ENCODE peak calls at places on chromosomes 3 and 15, in ten cellular contexts. One of them, this sample, is unnamed. For H3K4me1, the result is how much of the 10 kb centered on the place peaks cover.

GRCh38 chr15:69685524-69686452 is 233.2 kb downstream of the RPLP1 start:
- DNase-seq in fibroblast of lung: no peak
- DNase-seq in MM.1S: no peak
- DNase-seq in lung: peak
- DNase-seq in lower lobe of right lung: peak
- DNase-seq in esophagus squamous epithelium: no peak
- DNase-seq in psoas muscle: no peak
- DNase-seq in heart left ventricle: no peak
- DNase-seq in astrocyte: no peak
- DNase-seq in mucosa of descending colon: no peak
- DNase-seq in this sample: no peak

GRCh38 chr3:46350262-46350565 is 3.7 kb upstream of the CCR2 start:
- DNase-seq in mucosa of descending colon: no peak
- DNase-seq in fibroblast of lung: no peak
- DNase-seq in MM.1S: peak
- DNase-seq in psoas muscle: no peak
- DNase-seq in lower lobe of right lung: no peak
- DNase-seq in heart left ventricle: no peak
- DNase-seq in astrocyte: no peak
- DNase-seq in lung: no peak
- DNase-seq in esophagus squamous epithelium: no peak
- DNase-seq in this sample: no peak

GRCh38 chr15:87851497-87851896 is 405.0 kb downstream of the NTRK3 start:
- DNase-seq in mucosa of descending colon: no peak
- DNase-seq in heart left ventricle: peak
- DNase-seq in lung: no peak
- DNase-seq in MM.1S: no peak
- DNase-seq in fibroblast of lung: no peak
- DNase-seq in esophagus squamous epithelium: no peak
- DNase-seq in astrocyte: no peak
- DNase-seq in lower lobe of right lung: no peak
- DNase-seq in psoas muscle: no peak
- DNase-seq in this sample: no peak

GRCh38 chr3:129195731-129196256 is 12.1 kb upstream of the CNBP start:
- DNase-seq in esophagus squamous epithelium: no peak
- DNase-seq in MM.1S: peak
- DNase-seq in psoas muscle: peak
- DNase-seq in lower lobe of right lung: no peak
- DNase-seq in lung: peak
- DNase-seq in fibroblast of lung: peak
- DNase-seq in astrocyte: peak
- DNase-seq in heart left ventricle: peak
- DNase-seq in mucosa of descending colon: no peak
- DNase-seq in this sample: no peak

GRCh38 chr3:190001426-190001825 is 119.3 kb downstream of the P3H2 start:
- DNase-seq in MM.1S: no peak
- DNase-seq in heart left ventricle: no peak
- DNase-seq in lung: no peak
- DNase-seq in mucosa of descending colon: no peak
- DNase-seq in psoas muscle: no peak
- DNase-seq in astrocyte: no peak
- DNase-seq in lower lobe of right lung: no peak
- DNase-seq in fibroblast of lung: peak
- DNase-seq in esophagus squamous epithelium: no peak
- DNase-seq in this sample: no peak

GRCh38 chr15:31324739-31325431 is 1.8 kb upstream of the KLF13 start:
- DNase-seq in MM.1S: no peak
- DNase-seq in heart left ventricle: peak
- DNase-seq in mucosa of descending colon: no peak
- DNase-seq in esophagus squamous epithelium: no peak
- DNase-seq in astrocyte: no peak
- DNase-seq in fibroblast of lung: no peak
- DNase-seq in psoas muscle: no peak
- DNase-seq in lung: no peak
- DNase-seq in lower lobe of right lung: no peak
- DNase-seq in this sample: no peak

GRCh38 chr3:14962762-14963161 is 15.4 kb downstream of the NR2C2 start:
- DNase-seq in mucosa of descending colon: no peak
- DNase-seq in lower lobe of right lung: no peak
- DNase-seq in heart left ventricle: no peak
- DNase-seq in fibroblast of lung: peak
- DNase-seq in astrocyte: peak
- DNase-seq in MM.1S: no peak
- DNase-seq in esophagus squamous epithelium: no peak
- DNase-seq in psoas muscle: no peak
- DNase-seq in lung: no peak
- DNase-seq in this sample: no peak

GRCh38 chr15:100947760-100948429 is 28.7 kb downstream of the LRRK1 start:
- DNase-seq in psoas muscle: no peak
- DNase-seq in lung: no peak
- DNase-seq in astrocyte: no peak
- DNase-seq in esophagus squamous epithelium: no peak
- DNase-seq in heart left ventricle: no peak
- DNase-seq in mucosa of descending colon: no peak
- DNase-seq in fibroblast of lung: no peak
- DNase-seq in lower lobe of right lung: no peak
- DNase-seq in MM.1S: no peak
- DNase-seq in this sample: no peak

GRCh38 chr15:60804551-60804950 is 325.6 kb upstream of the ICE2 start:
- DNase-seq in lung: no peak
- DNase-seq in psoas muscle: no peak
- DNase-seq in esophagus squamous epithelium: no peak
- DNase-seq in mucosa of descending colon: no peak
- DNase-seq in heart left ventricle: no peak
- DNase-seq in MM.1S: no peak
- DNase-seq in astrocyte: no peak
- DNase-seq in fibroblast of lung: no peak
- DNase-seq in lower lobe of right lung: no peak
- DNase-seq in this sample: no peak
- H3K4me1 ChIP-seq in lung: under half
- H3K4me1 ChIP-seq in psoas muscle: under half
- H3K4me1 ChIP-seq in esophagus squamous epithelium: under half
- H3K4me1 ChIP-seq in mucosa of descending colon: under half
- H3K4me1 ChIP-seq in heart left ventricle: under half
- H3K4me1 ChIP-seq in MM.1S: under half
- H3K4me1 ChIP-seq in astrocyte: under half
- H3K4me1 ChIP-seq in fibroblast of lung: under half
- H3K4me1 ChIP-seq in lower lobe of right lung: under half
- H3K4me1 ChIP-seq in this sample: under half

GRCh38 chr3:153291052-153291689 is 129.1 kb downstream of the RAP2B start:
- DNase-seq in psoas muscle: no peak
- DNase-seq in lower lobe of right lung: no peak
- DNase-seq in fibroblast of lung: peak
- DNase-seq in esophagus squamous epithelium: no peak
- DNase-seq in lung: no peak
- DNase-seq in heart left ventricle: no peak
- DNase-seq in MM.1S: peak
- DNase-seq in mucosa of descending colon: no peak
- DNase-seq in astrocyte: no peak
- DNase-seq in this sample: peak

GRCh38 chr3:153289334-153289808 is 127.3 kb downstream of the RAP2B start:
- DNase-seq in MM.1S: peak
- DNase-seq in lung: no peak
- DNase-seq in psoas muscle: no peak
- DNase-seq in lower lobe of right lung: no peak
- DNase-seq in astrocyte: peak
- DNase-seq in heart left ventricle: no peak
- DNase-seq in esophagus squamous epithelium: no peak
- DNase-seq in mucosa of descending colon: no peak
- DNase-seq in fibroblast of lung: peak
- DNase-seq in this sample: no peak

GRCh38 chr3:153293222-153293621 is 131.2 kb downstream of the RAP2B start:
- DNase-seq in mucosa of descending colon: no peak
- DNase-seq in lung: no peak
- DNase-seq in heart left ventricle: no peak
- DNase-seq in esophagus squamous epithelium: no peak
- DNase-seq in astrocyte: peak
- DNase-seq in psoas muscle: no peak
- DNase-seq in fibroblast of lung: peak
- DNase-seq in lower lobe of right lung: no peak
- DNase-seq in MM.1S: no peak
- DNase-seq in this sample: no peak

GRCh38 chr3:153287017-153287416 is 125.0 kb downstream of the RAP2B start:
- DNase-seq in esophagus squamous epithelium: no peak
- DNase-seq in MM.1S: no peak
- DNase-seq in astrocyte: no peak
- DNase-seq in mucosa of descending colon: no peak
- DNase-seq in heart left ventricle: no peak
- DNase-seq in lung: no peak
- DNase-seq in psoas muscle: no peak
- DNase-seq in lower lobe of right lung: no peak
- DNase-seq in fibroblast of lung: no peak
- DNase-seq in this sample: no peak

DNA sequence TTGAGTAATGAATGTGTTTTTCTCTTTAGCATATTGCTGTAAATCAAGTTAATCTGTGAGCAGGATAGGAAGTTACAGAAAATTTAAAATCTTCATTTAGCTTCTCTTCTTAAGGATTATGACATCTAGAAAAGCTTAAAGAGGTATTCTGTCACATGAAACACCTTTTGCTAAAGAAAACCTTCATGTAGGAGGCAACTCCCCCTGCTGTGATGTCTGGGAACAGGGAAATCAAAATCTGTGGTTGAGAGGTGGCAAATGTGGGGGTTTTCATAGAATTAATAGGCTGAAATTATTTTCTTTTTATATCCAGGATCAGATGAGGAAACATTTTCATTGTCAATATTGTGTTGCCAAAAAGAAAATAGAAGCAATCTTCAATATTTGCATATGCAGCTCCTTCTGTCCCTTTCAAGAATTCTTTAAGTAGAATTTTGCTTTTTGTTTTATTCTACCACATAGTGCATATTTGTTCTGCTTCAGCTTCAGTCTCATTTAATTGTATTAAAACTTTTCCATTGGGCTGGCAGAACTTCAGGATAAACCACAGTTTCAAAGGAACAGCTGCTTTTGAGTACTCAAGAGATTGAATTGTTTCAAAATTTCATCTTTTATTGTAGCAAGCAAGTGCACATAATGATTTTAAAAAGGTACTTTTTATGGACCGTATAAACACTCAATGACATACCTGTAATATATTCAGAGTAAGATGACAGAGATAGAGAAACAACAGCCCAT is 128.4 kb downstream of the RAP2B start:
- DNase-seq in psoas muscle: no peak
- DNase-seq in lower lobe of right lung: no peak
- DNase-seq in mucosa of descending colon: no peak
- DNase-seq in astrocyte: no peak
- DNase-seq in esophagus squamous epithelium: no peak
- DNase-seq in heart left ventricle: no peak
- DNase-seq in fibroblast of lung: no peak
- DNase-seq in MM.1S: peak
- DNase-seq in lung: no peak
- DNase-seq in this sample: no peak
- TF ChIP-seq CTCF in psoas muscle: no peak
- TF ChIP-seq CTCF in lower lobe of right lung: peak
- TF ChIP-seq CTCF in mucosa of descending colon: no peak
- TF ChIP-seq CTCF in astrocyte: peak
- TF ChIP-seq CTCF in esophagus squamous epithelium: peak
- TF ChIP-seq CTCF in heart left ventricle: peak
- TF ChIP-seq CTCF in fibroblast of lung: peak
- TF ChIP-seq CTCF in MM.1S: peak
- TF ChIP-seq CTCF in lung: no peak
- TF ChIP-seq CTCF in this sample: peak

GRCh38 chr15:67882487-67883227 is 42.8 kb upstream of the RNU6-1 start:
- DNase-seq in heart left ventricle: no peak
- DNase-seq in MM.1S: no peak
- DNase-seq in lower lobe of right lung: no peak
- DNase-seq in esophagus squamous epithelium: no peak
- DNase-seq in psoas muscle: no peak
- DNase-seq in mucosa of descending colon: no peak
- DNase-seq in lung: no peak
- DNase-seq in astrocyte: no peak
- DNase-seq in fibroblast of lung: no peak
- DNase-seq in this sample: no peak

GRCh38 chr15:67884514-67885225 is 44.8 kb upstream of the RNU6-1 start:
- DNase-seq in fibroblast of lung: peak
- DNase-seq in psoas muscle: peak
- DNase-seq in mucosa of descending colon: peak
- DNase-seq in lower lobe of right lung: peak
- DNase-seq in esophagus squamous epithelium: no peak
- DNase-seq in heart left ventricle: peak
- DNase-seq in MM.1S: peak
- DNase-seq in lung: peak
- DNase-seq in astrocyte: peak
- DNase-seq in this sample: peak

GRCh38 chr15:67884009-67884408 is 44.2 kb upstream of the RNU6-1 start:
- DNase-seq in fibroblast of lung: no peak
- DNase-seq in psoas muscle: no peak
- DNase-seq in mucosa of descending colon: no peak
- DNase-seq in astrocyte: no peak
- DNase-seq in lower lobe of right lung: no peak
- DNase-seq in lung: no peak
- DNase-seq in heart left ventricle: no peak
- DNase-seq in esophagus squamous epithelium: no peak
- DNase-seq in MM.1S: no peak
- DNase-seq in this sample: no peak

GRCh38 chr15:67885848-67886247 is 46.0 kb upstream of the RNU6-1 start:
- DNase-seq in astrocyte: no peak
- DNase-seq in fibroblast of lung: no peak
- DNase-seq in heart left ventricle: no peak
- DNase-seq in mucosa of descending colon: no peak
- DNase-seq in esophagus squamous epithelium: no peak
- DNase-seq in lung: no peak
- DNase-seq in psoas muscle: no peak
- DNase-seq in lower lobe of right lung: no peak
- DNase-seq in MM.1S: no peak
- DNase-seq in this sample: no peak

GRCh38 chr15:67883228-67883773 is 43.5 kb upstream of the RNU6-1 start:
- DNase-seq in MM.1S: no peak
- DNase-seq in fibroblast of lung: no peak
- DNase-seq in mucosa of descending colon: no peak
- DNase-seq in heart left ventricle: no peak
- DNase-seq in lung: no peak
- DNase-seq in psoas muscle: no peak
- DNase-seq in lower lobe of right lung: no peak
- DNase-seq in astrocyte: no peak
- DNase-seq in esophagus squamous epithelium: no peak
- DNase-seq in this sample: no peak
- H3K4me1 ChIP-seq in MM.1S: under half
- H3K4me1 ChIP-seq in fibroblast of lung: under half
- H3K4me1 ChIP-seq in mucosa of descending colon: under half
- H3K4me1 ChIP-seq in heart left ventricle: under half
- H3K4me1 ChIP-seq in lung: under half
- H3K4me1 ChIP-seq in psoas muscle: under half
- H3K4me1 ChIP-seq in lower lobe of right lung: half or more
- H3K4me1 ChIP-seq in astrocyte: under half
- H3K4me1 ChIP-seq in esophagus squamous epithelium: under half
- H3K4me1 ChIP-seq in this sample: under half

DNA sequence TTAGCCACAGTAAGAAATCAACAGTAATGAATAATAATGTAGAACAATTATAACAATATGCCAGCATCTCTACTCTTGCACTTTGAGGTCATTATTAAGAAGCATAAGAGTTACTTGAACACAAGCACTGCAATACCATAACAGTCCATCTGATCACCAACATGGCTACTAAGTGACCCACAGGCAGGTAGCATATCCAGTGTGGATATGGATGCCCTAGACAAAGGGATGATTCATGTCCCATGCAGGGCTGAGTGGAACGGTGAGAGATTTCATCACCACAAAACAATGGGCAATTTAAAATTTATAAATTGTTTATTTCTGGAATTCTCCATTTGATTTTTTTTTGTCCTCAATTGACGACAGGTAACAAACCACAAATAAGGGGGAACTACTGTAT is 107.7 kb upstream of the TSC22D2 start:
- DNase-seq in psoas muscle: no peak
- DNase-seq in lower lobe of right lung: no peak
- DNase-seq in astrocyte: no peak
- DNase-seq in fibroblast of lung: peak
- DNase-seq in lung: no peak
- DNase-seq in heart left ventricle: no peak
- DNase-seq in MM.1S: no peak
- DNase-seq in esophagus squamous epithelium: no peak
- DNase-seq in mucosa of descending colon: no peak
- DNase-seq in this sample: no peak
- TF ChIP-seq CTCF in psoas muscle: no peak
- TF ChIP-seq CTCF in lower lobe of right lung: no peak
- TF ChIP-seq CTCF in astrocyte: no peak
- TF ChIP-seq CTCF in fibroblast of lung: no peak
- TF ChIP-seq CTCF in lung: no peak
- TF ChIP-seq CTCF in heart left ventricle: no peak
- TF ChIP-seq CTCF in MM.1S: no peak
- TF ChIP-seq CTCF in esophagus squamous epithelium: peak
- TF ChIP-seq CTCF in mucosa of descending colon: no peak
- TF ChIP-seq CTCF in this sample: no peak

This sample was measured in endodermal cell.